ENCODE peak calls at places on chromosomes 13 and 19, in seven cellular contexts. One of them, this sample, is unnamed.

GRCh38 chr19:45824531-45825262 is 9.6 kb upstream of the RSPH6A start:
- DNase-seq in neural progenitor cell: no peak
- DNase-seq in NCI-H460: no peak
- DNase-seq in Peyer's patch: no peak
- DNase-seq in heart right ventricle: no peak
- DNase-seq in stimulated activated CD4-positive, alpha-beta T cell treated with anti-CD3 and anti-CD28 coated beads, TNF-alpha, amount 100 ng/mL, for 4 hours: no peak
- DNase-seq in T-cell: no peak
- DNase-seq in this sample: no peak

GRCh38 chr19:44722131-44723121 is 23.5 kb downstream of the CEACAM16 start:
- DNase-seq in T-cell: no peak
- DNase-seq in stimulated activated CD4-positive, alpha-beta T cell treated with anti-CD3 and anti-CD28 coated beads, TNF-alpha, amount 100 ng/mL, for 4 hours: no peak
- DNase-seq in heart right ventricle: no peak
- DNase-seq in Peyer's patch: no peak
- DNase-seq in neural progenitor cell: no peak
- DNase-seq in NCI-H460: no peak
- DNase-seq in this sample: no peak

GRCh38 chr19:30783212-30783611 is 411.0 kb downstream of the ZNF536 start:
- DNase-seq in Peyer's patch: no peak
- DNase-seq in stimulated activated CD4-positive, alpha-beta T cell treated with anti-CD3 and anti-CD28 coated beads, TNF-alpha, amount 100 ng/mL, for 4 hours: no peak
- DNase-seq in T-cell: no peak
- DNase-seq in heart right ventricle: no peak
- DNase-seq in NCI-H460: no peak
- DNase-seq in neural progenitor cell: no peak
- DNase-seq in this sample: no peak

GRCh38 chr19:13277104-13277809 is 127.0 kb downstream of the IER2 start:
- DNase-seq in neural progenitor cell: peak; percentile 73
- DNase-seq in Peyer's patch: peak; percentile 77
- DNase-seq in heart right ventricle: peak; percentile 29
- DNase-seq in NCI-H460: peak; percentile 66
- DNase-seq in stimulated activated CD4-positive, alpha-beta T cell treated with anti-CD3 and anti-CD28 coated beads, TNF-alpha, amount 100 ng/mL, for 4 hours: peak; percentile 45
- DNase-seq in T-cell: peak; percentile 47
- DNase-seq in this sample: peak; percentile 71

GRCh38 chr13:73138276-73138950 is 79.6 kb downstream of the KLF5 start:
- DNase-seq in T-cell: no peak
- DNase-seq in heart right ventricle: no peak
- DNase-seq in stimulated activated CD4-positive, alpha-beta T cell treated with anti-CD3 and anti-CD28 coated beads, TNF-alpha, amount 100 ng/mL, for 4 hours: no peak
- DNase-seq in Peyer's patch: no peak
- DNase-seq in neural progenitor cell: no peak
- DNase-seq in NCI-H460: no peak
- DNase-seq in this sample: no peak

GRCh38 chr13:112790735-112791641 is 101.2 kb downstream of the ATP11A start:
- DNase-seq in NCI-H460: no peak
- DNase-seq in heart right ventricle: no peak
- DNase-seq in stimulated activated CD4-positive, alpha-beta T cell treated with anti-CD3 and anti-CD28 coated beads, TNF-alpha, amount 100 ng/mL, for 4 hours: no peak
- DNase-seq in T-cell: no peak
- DNase-seq in neural progenitor cell: no peak
- DNase-seq in Peyer's patch: no peak
- DNase-seq in this sample: no peak

GRCh38 chr19:11421607-11422098 is 2.5 kb upstream of the RGL3 start:
- DNase-seq in stimulated activated CD4-positive, alpha-beta T cell treated with anti-CD3 and anti-CD28 coated beads, TNF-alpha, amount 100 ng/mL, for 4 hours: no peak
- DNase-seq in Peyer's patch: peak; percentile 62
- DNase-seq in heart right ventricle: peak; percentile 72
- DNase-seq in neural progenitor cell: peak; percentile 61
- DNase-seq in T-cell: peak; percentile 16
- DNase-seq in NCI-H460: no peak
- DNase-seq in this sample: no peak

GRCh38 chr19:45717983-45718650 is 12.6 kb downstream of the FBXO46 start:
- DNase-seq in T-cell: no peak
- DNase-seq in stimulated activated CD4-positive, alpha-beta T cell treated with anti-CD3 and anti-CD28 coated beads, TNF-alpha, amount 100 ng/mL, for 4 hours: no peak
- DNase-seq in Peyer's patch: no peak
- DNase-seq in NCI-H460: no peak
- DNase-seq in neural progenitor cell: peak; percentile 18
- DNase-seq in heart right ventricle: no peak
- DNase-seq in this sample: no peak

GRCh38 chr13:51728972-51729371 is 75.0 kb downstream of the DHRS12 start:
- DNase-seq in heart right ventricle: no peak
- DNase-seq in neural progenitor cell: no peak
- DNase-seq in T-cell: no peak
- DNase-seq in NCI-H460: no peak
- DNase-seq in Peyer's patch: no peak
- DNase-seq in stimulated activated CD4-positive, alpha-beta T cell treated with anti-CD3 and anti-CD28 coated beads, TNF-alpha, amount 100 ng/mL, for 4 hours: no peak
- DNase-seq in this sample: no peak

GRCh38 chr19:1132625-1133383 is 29.0 kb downstream of the GPX4 start:
- DNase-seq in heart right ventricle: no peak
- DNase-seq in T-cell: peak; percentile 34
- DNase-seq in neural progenitor cell: no peak
- DNase-seq in Peyer's patch: no peak
- DNase-seq in NCI-H460: no peak
- DNase-seq in stimulated activated CD4-positive, alpha-beta T cell treated with anti-CD3 and anti-CD28 coated beads, TNF-alpha, amount 100 ng/mL, for 4 hours: peak; percentile 12
- DNase-seq in this sample: no peak

GRCh38 chr13:40590112-40590862 is 76.2 kb downstream of the FOXO1 start:
- DNase-seq in T-cell: no peak
- DNase-seq in heart right ventricle: no peak
- DNase-seq in Peyer's patch: no peak
- DNase-seq in stimulated activated CD4-positive, alpha-beta T cell treated with anti-CD3 and anti-CD28 coated beads, TNF-alpha, amount 100 ng/mL, for 4 hours: no peak
- DNase-seq in neural progenitor cell: no peak
- DNase-seq in NCI-H460: no peak
- DNase-seq in this sample: no peak

GRCh38 chr13:72849571-72849970 is 67.6 kb downstream of the PIBF1 start:
- DNase-seq in Peyer's patch: no peak
- DNase-seq in T-cell: no peak
- DNase-seq in stimulated activated CD4-positive, alpha-beta T cell treated with anti-CD3 and anti-CD28 coated beads, TNF-alpha, amount 100 ng/mL, for 4 hours: no peak
- DNase-seq in NCI-H460: no peak
- DNase-seq in neural progenitor cell: no peak
- DNase-seq in heart right ventricle: no peak
- DNase-seq in this sample: no peak

GRCh38 chr19:4018775-4019504 is 11.4 kb downstream of the PIAS4 start:
- DNase-seq in NCI-H460: no peak
- DNase-seq in heart right ventricle: no peak
- DNase-seq in neural progenitor cell: no peak
- DNase-seq in T-cell: no peak
- DNase-seq in stimulated activated CD4-positive, alpha-beta T cell treated with anti-CD3 and anti-CD28 coated beads, TNF-alpha, amount 100 ng/mL, for 4 hours: no peak
- DNase-seq in Peyer's patch: no peak
- DNase-seq in this sample: no peak

GRCh38 chr19:55241143-55241934 is 12.8 kb upstream of the TMEM86B start:
- DNase-seq in NCI-H460: no peak
- DNase-seq in heart right ventricle: no peak
- DNase-seq in neural progenitor cell: no peak
- DNase-seq in Peyer's patch: no peak
- DNase-seq in stimulated activated CD4-positive, alpha-beta T cell treated with anti-CD3 and anti-CD28 coated beads, TNF-alpha, amount 100 ng/mL, for 4 hours: no peak
- DNase-seq in T-cell: no peak
- DNase-seq in this sample: no peak

GRCh38 chr19:50308991-50309390 is 20.2 kb downstream of the KCNC3 start:
- DNase-seq in neural progenitor cell: no peak
- DNase-seq in Peyer's patch: no peak
- DNase-seq in NCI-H460: no peak
- DNase-seq in T-cell: no peak
- DNase-seq in heart right ventricle: no peak
- DNase-seq in stimulated activated CD4-positive, alpha-beta T cell treated with anti-CD3 and anti-CD28 coated beads, TNF-alpha, amount 100 ng/mL, for 4 hours: no peak
- DNase-seq in this sample: no peak

GRCh38 chr13:37995052-37995451 is 125.5 kb upstream of the TRPC4 start:
- DNase-seq in T-cell: no peak
- DNase-seq in NCI-H460: no peak
- DNase-seq in Peyer's patch: no peak
- DNase-seq in heart right ventricle: no peak
- DNase-seq in stimulated activated CD4-positive, alpha-beta T cell treated with anti-CD3 and anti-CD28 coated beads, TNF-alpha, amount 100 ng/mL, for 4 hours: no peak
- DNase-seq in neural progenitor cell: peak; percentile 59
- DNase-seq in this sample: no peak

GRCh38 chr13:45446181-45446580 is 18.6 kb upstream of the COG3 start:
- DNase-seq in neural progenitor cell: no peak
- DNase-seq in NCI-H460: no peak
- DNase-seq in stimulated activated CD4-positive, alpha-beta T cell treated with anti-CD3 and anti-CD28 coated beads, TNF-alpha, amount 100 ng/mL, for 4 hours: no peak
- DNase-seq in heart right ventricle: no peak
- DNase-seq in T-cell: no peak
- DNase-seq in Peyer's patch: no peak
- DNase-seq in this sample: no peak

GRCh38 chr19:3606690-3607289 is at the start of gene TBXA2R:
- DNase-seq in stimulated activated CD4-positive, alpha-beta T cell treated with anti-CD3 and anti-CD28 coated beads, TNF-alpha, amount 100 ng/mL, for 4 hours: no peak
- DNase-seq in NCI-H460: peak; percentile 55
- DNase-seq in neural progenitor cell: peak; percentile 64
- DNase-seq in heart right ventricle: peak; percentile 84
- DNase-seq in T-cell: peak; percentile 33
- DNase-seq in Peyer's patch: peak; percentile 87
- DNase-seq in this sample: no peak

GRCh38 chr13:51097353-51098043 is 13.6 kb downstream of the C13orf42 start:
- DNase-seq in T-cell: no peak
- DNase-seq in stimulated activated CD4-positive, alpha-beta T cell treated with anti-CD3 and anti-CD28 coated beads, TNF-alpha, amount 100 ng/mL, for 4 hours: no peak
- DNase-seq in NCI-H460: no peak
- DNase-seq in Peyer's patch: no peak
- DNase-seq in neural progenitor cell: peak; percentile 60
- DNase-seq in heart right ventricle: no peak
- DNase-seq in this sample: no peak

GRCh38 chr13:65292488-65292901 is 1937.6 kb downstream of the PCDH9 start:
- DNase-seq in NCI-H460: no peak
- DNase-seq in neural progenitor cell: peak; percentile 40
- DNase-seq in heart right ventricle: no peak
- DNase-seq in Peyer's patch: no peak
- DNase-seq in stimulated activated CD4-positive, alpha-beta T cell treated with anti-CD3 and anti-CD28 coated beads, TNF-alpha, amount 100 ng/mL, for 4 hours: no peak
- DNase-seq in T-cell: no peak
- DNase-seq in this sample: no peak

GRCh38 chr13:107121793-107122192 is 553.9 kb upstream of the ARGLU1 start:
- DNase-seq in neural progenitor cell: no peak
- DNase-seq in heart right ventricle: no peak
- DNase-seq in Peyer's patch: no peak
- DNase-seq in T-cell: no peak
- DNase-seq in NCI-H460: no peak
- DNase-seq in stimulated activated CD4-positive, alpha-beta T cell treated with anti-CD3 and anti-CD28 coated beads, TNF-alpha, amount 100 ng/mL, for 4 hours: no peak
- DNase-seq in this sample: no peak

GRCh38 chr19:19109601-19110000 is 28.7 kb downstream of the TMEM161A start:
- DNase-seq in neural progenitor cell: no peak
- DNase-seq in NCI-H460: no peak
- DNase-seq in Peyer's patch: no peak
- DNase-seq in stimulated activated CD4-positive, alpha-beta T cell treated with anti-CD3 and anti-CD28 coated beads, TNF-alpha, amount 100 ng/mL, for 4 hours: no peak
- DNase-seq in T-cell: no peak
- DNase-seq in heart right ventricle: no peak
- DNase-seq in this sample: no peak

GRCh38 chr13:30744056-30744684 is 8.8 kb downstream of the ALOX5AP start:
- DNase-seq in stimulated activated CD4-positive, alpha-beta T cell treated with anti-CD3 and anti-CD28 coated beads, TNF-alpha, amount 100 ng/mL, for 4 hours: peak; percentile 71
- DNase-seq in neural progenitor cell: no peak
- DNase-seq in heart right ventricle: no peak
- DNase-seq in NCI-H460: no peak
- DNase-seq in Peyer's patch: peak; percentile 92
- DNase-seq in T-cell: peak; percentile 86
- DNase-seq in this sample: no peak